ENCODE peak calls at places on chromosomes 12 and 14, in six cellular contexts. C is H7; T is PC-9; W is CD4-positive, alpha-beta T cell; I is kidney glomerular epithelial cell; N is NCI-H524. J is an unnamed sample.

GRCh38 chr12:50614167-50614762 is 109.5 kb downstream of the DIP2B start:
- DNase-seq in T (peak), W (no peak), C (peak), N (no peak), I (peak), J (peak)

GRCh38 chr12:47636908-47637780 is 68.7 kb downstream of the RPAP3 start:
- DNase-seq in I (peak), C (peak), W (no peak), T (peak), N (no peak), J (peak)

GRCh38 chr14:75587388-75587787 is 9.0 kb downstream of the FLVCR2 start:
- DNase-seq in I (no peak), C (no peak), W (no peak), N (no peak), T (no peak), J (no peak)

GRCh38 chr14:95040723-95041476 is 116.4 kb downstream of the DICER1 start:
- DNase-seq in T (no peak), W (no peak), C (peak), I (no peak), N (no peak), J (peak)

GRCh38 chr12:103802586-103802886 is 38.5 kb downstream of the NT5DC3 start:
- DNase-seq in N (no peak), T (no peak), W (no peak), I (no peak), C (no peak), J (no peak)

GRCh38 chr14:33477752-33478151 is 473.1 kb downstream of the EGLN3 start:
- DNase-seq in I (no peak), T (no peak), N (no peak), W (no peak), C (peak), J (no peak)

GRCh38 chr12:105214141-105214540 is 21.8 kb downstream of the APPL2 start:
- DNase-seq in N (no peak), I (no peak), T (no peak), C (no peak), W (no peak), J (no peak)

GRCh38 chr14:104749958-104750529 is 2.9 kb upstream of the SIVA1 start:
- DNase-seq in N (no peak), W (no peak), C (no peak), I (no peak), T (no peak), J (no peak)

GRCh38 chr12:58408516-58408915 is 467.1 kb downstream of the ATP23 start:
- DNase-seq in I (no peak), T (no peak), W (no peak), C (no peak), N (no peak), J (no peak)

GRCh38 chr14:35549551-35549950 is 15.6 kb downstream of the INSM2 start:
- DNase-seq in T (no peak), N (no peak), C (no peak), W (no peak), I (no peak), J (no peak)

GRCh38 chr12:131736807-131737484 is 26.1 kb downstream of the SFSWAP start:
- DNase-seq in I (peak), T (peak), W (no peak), N (no peak), C (peak), J (peak)

GRCh38 chr14:29529418-29529817 is 398.2 kb downstream of the PRKD1 start:
- DNase-seq in T (no peak), N (peak), C (peak), W (no peak), I (no peak), J (peak)

GRCh38 chr14:68913516-68913915 is 65.6 kb downstream of the ACTN1 start:
- DNase-seq in N (no peak), W (no peak), T (no peak), I (no peak), C (no peak), J (no peak)

GRCh38 chr14:59185676-59186075 is 2.8 kb upstream of the DAAM1 start:
- DNase-seq in I (no peak), T (no peak), N (no peak), W (no peak), C (no peak), J (no peak)

GRCh38 chr14:86462193-86462592 is 932.2 kb downstream of the FLRT2 start:
- DNase-seq in N (peak), W (no peak), T (no peak), C (no peak), I (peak), J (peak)

GRCh38 chr14:74580275-74580672 is 31.8 kb downstream of the LTBP2 start:
- DNase-seq in T (no peak), I (no peak), W (no peak), N (no peak), C (no peak), J (no peak)

GRCh38 chr12:114006482-114007425 is 40.6 kb upstream of the RBM19 start:
- DNase-seq in N (no peak), T (no peak), C (peak), I (no peak), W (no peak), J (no peak)

GRCh38 chr14:30138517-30138916 is 210.9 kb upstream of the PRKD1 start:
- DNase-seq in N (no peak), T (no peak), W (no peak), I (no peak), C (no peak), J (no peak)

GRCh38 chr12:4243098-4243795 is 30.3 kb upstream of the CCND2 start:
- DNase-seq in I (no peak), C (no peak), N (no peak), W (no peak), T (no peak), J (no peak)

GRCh38 chr12:19988918-19989317 is 379.4 kb upstream of the PDE3A start:
- DNase-seq in C (no peak), T (no peak), W (no peak), N (no peak), I (no peak), J (no peak)

GRCh38 chr12:56413392-56413791 is 35.8 kb downstream of the TIMELESS start:
- DNase-seq in I (no peak), N (no peak), W (no peak), C (peak), T (no peak), J (no peak)

GRCh38 chr12:113133036-113133435 is 2.5 kb downstream of the RASAL1 start:
- DNase-seq in T (no peak), N (no peak), I (no peak), W (no peak), C (peak), J (no peak)

GRCh38 chr12:39392154-39392925 is 50.6 kb downstream of the KIF21A start:
- DNase-seq in C (no peak), W (no peak), I (no peak), N (no peak), T (no peak), J (no peak)

GRCh38 chr14:58738189-58738836 is 100.6 kb downstream of the DACT1 start:
- DNase-seq in N (no peak), I (peak), W (no peak), C (no peak), T (no peak), J (peak)

J was measured in H4.